ENCODE peak calls at places on chromosomes 7 and 10, in nine cellular contexts. U, S, D, T, B, F, V, H and G are unnamed samples.

GRCh38 chr7:116525298-116525912 is 569 bp downstream of the CAV1 start:
- DNase-seq in U (no peak), S (peak), D (peak), T (peak), B (peak), F (no peak), V (no peak), H (no peak), G (peak)

GRCh38 chr10:30098624-30099023 is 39.2 kb upstream of the JCAD start:
- DNase-seq in U (peak), S (no peak), D (peak), T (no peak), B (no peak), F (no peak), V (no peak), H (peak), G (no peak)

GRCh38 chr10:60425392-60426110 is 35.9 kb upstream of the ANK3 start:
- DNase-seq in U (no peak), S (no peak), D (peak), T (no peak), B (no peak), F (no peak), V (no peak), H (no peak), G (no peak)

GRCh38 chr10:129438024-129438423 is 29.0 kb upstream of the MGMT start:
- DNase-seq in U (no peak), S (no peak), D (no peak), T (no peak), B (no peak), F (no peak), V (no peak), H (no peak), G (no peak)

GRCh38 chr7:55550010-55550409 is 22.3 kb downstream of the VOPP1 start:
- DNase-seq in U (no peak), S (peak), D (no peak), T (no peak), B (no peak), F (peak), V (peak), H (no peak), G (no peak)

GRCh38 chr7:132760873-132761272 is 184.6 kb upstream of the PLXNA4 start:
- DNase-seq in U (no peak), S (no peak), D (no peak), T (peak), B (no peak), F (no peak), V (no peak), H (no peak), G (no peak)

GRCh38 chr7:89246196-89246595 is 450.7 kb upstream of the TEX47 start:
- DNase-seq in U (no peak), S (no peak), D (no peak), T (no peak), B (no peak), F (peak), V (peak), H (no peak), G (no peak)

GRCh38 chr7:107170051-107170661 is 1.4 kb downstream of the HBP1 start:
- DNase-seq in U (no peak), S (no peak), D (no peak), T (no peak), B (no peak), F (no peak), V (no peak), H (peak), G (no peak)

GRCh38 chr10:22573820-22574569 is 140.4 kb downstream of the PIP4K2A start:
- DNase-seq in U (peak), S (no peak), D (peak), T (peak), B (no peak), F (peak), V (no peak), H (peak), G (peak)

GRCh38 chr7:137331378-137331777 is 12.2 kb downstream of the PTN start:
- DNase-seq in U (no peak), S (no peak), D (no peak), T (peak), B (no peak), F (no peak), V (peak), H (no peak), G (no peak)

GRCh38 chr10:102646610-102647432 is 2.5 kb downstream of the TRIM8 start:
- DNase-seq in U (no peak), S (peak), D (no peak), T (no peak), B (no peak), F (no peak), V (no peak), H (no peak), G (peak)

GRCh38 chr10:22246680-22247391 is 29.0 kb upstream of the EBLN1 start:
- DNase-seq in U (peak), S (no peak), D (peak), T (no peak), B (no peak), F (no peak), V (no peak), H (no peak), G (peak)

GRCh38 chr10:21327239-21327993 is 198.1 kb downstream of the SKIDA1 start:
- DNase-seq in U (no peak), S (no peak), D (no peak), T (peak), B (no peak), F (no peak), V (no peak), H (no peak), G (no peak)

GRCh38 chr7:30922596-30922995 is 10.9 kb downstream of the AQP1 start:
- DNase-seq in U (no peak), S (peak), D (no peak), T (peak), B (no peak), F (no peak), V (no peak), H (no peak), G (no peak)

GRCh38 chr7:71735961-71736556 is 604.1 kb downstream of the GALNT17 start:
- DNase-seq in U (no peak), S (no peak), D (peak), T (peak), B (no peak), F (peak), V (peak), H (peak), G (peak)

GRCh38 chr10:22364407-22364806 is 19.1 kb downstream of the SPAG6 start:
- DNase-seq in U (no peak), S (no peak), D (no peak), T (no peak), B (no peak), F (no peak), V (no peak), H (no peak), G (no peak)